ENCODE peak calls at places on chromosome 22, in four cellular contexts. D is Peyer's patch, Z is astrocyte, T is OCI-LY7. M is an unnamed sample.
A peak's percentile ranks its signal among the peaks of the same experiment; 100 is the strongest.

GRCh38 chr22:37033605-37034430 is 14.3 kb downstream of the MPST start:
- DNase-seq in D (peak; percentile 74), Z (no peak), T (no peak), M (no peak)

GRCh38 chr22:42347281-42347824 is 76.9 kb upstream of the TCF20 start:
- DNase-seq in D (no peak), T (no peak), Z (no peak), M (no peak)

GRCh38 chr22:50553310-50553709 is 7.6 kb downstream of the KLHDC7B start:
- DNase-seq in D (no peak), T (no peak), Z (no peak), M (no peak)

GRCh38 chr22:46447906-46448669 is 89.3 kb downstream of the CELSR1 start:
- DNase-seq in D (no peak), T (no peak), Z (no peak), M (peak; percentile 35)

GRCh38 chr22:20810645-20811044 is 36.7 kb downstream of the SERPIND1 start:
- DNase-seq in T (no peak), D (peak; percentile 11), Z (no peak), M (no peak)

GRCh38 chr22:49052023-49052538 is 775.6 kb downstream of the BRD1 start:
- DNase-seq in D (no peak), T (no peak), Z (peak; percentile 2), M (peak; percentile 84)

GRCh38 chr22:28542980-28543621 is 136.5 kb downstream of the TTC28 start:
- DNase-seq in D (no peak), T (no peak), Z (no peak), M (no peak)

GRCh38 chr22:39301926-39302325 is 17.5 kb downstream of the RPL3 start:
- DNase-seq in Z (no peak), T (no peak), D (no peak), M (peak; percentile 67)

GRCh38 chr22:45877036-45877380 is 100.0 kb downstream of the WNT7B start:
- DNase-seq in D (no peak), Z (no peak), T (no peak), M (no peak)

GRCh38 chr22:32052259-32052658 is 9.2 kb downstream of the SLC5A1 start:
- DNase-seq in Z (no peak), D (peak; percentile 58), T (no peak), M (no peak)

GRCh38 chr22:46579751-46580449 is 40.3 kb upstream of the GRAMD4 start:
- DNase-seq in T (no peak), Z (no peak), D (peak; percentile 45), M (peak; percentile 50)

GRCh38 chr22:48891688-48892380 is 935.8 kb downstream of the BRD1 start:
- DNase-seq in Z (no peak), D (no peak), T (no peak), M (no peak)

GRCh38 chr22:39348909-39349505 is 784 bp upstream of the SYNGR1 start:
- DNase-seq in Z (no peak), D (peak; percentile 66), T (no peak), M (no peak)

DNA sequence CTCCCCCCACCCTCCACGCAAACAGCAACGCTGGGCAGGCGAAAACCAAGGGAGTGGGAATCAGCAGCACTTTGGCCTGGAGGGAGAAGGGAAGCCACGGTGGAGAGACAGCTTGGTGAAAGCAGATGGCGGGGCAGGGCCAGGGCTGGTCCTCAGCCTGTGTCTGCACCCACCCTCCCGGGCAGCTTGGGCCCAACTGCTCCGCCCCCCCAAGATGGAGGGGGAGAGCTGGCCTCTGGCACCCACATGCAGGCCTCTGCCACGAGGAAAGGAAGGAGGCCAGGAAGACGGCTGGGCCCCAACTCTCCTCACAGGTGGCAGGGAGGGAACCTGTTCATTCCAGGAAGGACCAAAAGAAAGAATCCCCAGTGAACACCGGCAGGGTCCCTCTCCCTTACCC is 17.9 kb downstream of the MAFF start:
- DNase-seq in D (no peak), T (no peak), Z (no peak), M (peak; percentile 64)
- H3K4me1 ChIP-seq in D (peaks cover 4% of the 10 kb centered on the region), T (peaks cover 18% of the 10 kb centered on the region), Z (peaks cover 30% of the 10 kb centered on the region), M (peaks cover 9% of the 10 kb centered on the region)

GRCh38 chr22:18987765-18988164 is 51.7 kb upstream of the PRODH start:
- DNase-seq in Z (no peak), D (no peak), T (no peak), M (peak; percentile 86)
- TF ChIP-seq CTCF in Z (peak; percentile 36), D (no peak), T (no peak), M (peak; percentile 75)

DNA sequence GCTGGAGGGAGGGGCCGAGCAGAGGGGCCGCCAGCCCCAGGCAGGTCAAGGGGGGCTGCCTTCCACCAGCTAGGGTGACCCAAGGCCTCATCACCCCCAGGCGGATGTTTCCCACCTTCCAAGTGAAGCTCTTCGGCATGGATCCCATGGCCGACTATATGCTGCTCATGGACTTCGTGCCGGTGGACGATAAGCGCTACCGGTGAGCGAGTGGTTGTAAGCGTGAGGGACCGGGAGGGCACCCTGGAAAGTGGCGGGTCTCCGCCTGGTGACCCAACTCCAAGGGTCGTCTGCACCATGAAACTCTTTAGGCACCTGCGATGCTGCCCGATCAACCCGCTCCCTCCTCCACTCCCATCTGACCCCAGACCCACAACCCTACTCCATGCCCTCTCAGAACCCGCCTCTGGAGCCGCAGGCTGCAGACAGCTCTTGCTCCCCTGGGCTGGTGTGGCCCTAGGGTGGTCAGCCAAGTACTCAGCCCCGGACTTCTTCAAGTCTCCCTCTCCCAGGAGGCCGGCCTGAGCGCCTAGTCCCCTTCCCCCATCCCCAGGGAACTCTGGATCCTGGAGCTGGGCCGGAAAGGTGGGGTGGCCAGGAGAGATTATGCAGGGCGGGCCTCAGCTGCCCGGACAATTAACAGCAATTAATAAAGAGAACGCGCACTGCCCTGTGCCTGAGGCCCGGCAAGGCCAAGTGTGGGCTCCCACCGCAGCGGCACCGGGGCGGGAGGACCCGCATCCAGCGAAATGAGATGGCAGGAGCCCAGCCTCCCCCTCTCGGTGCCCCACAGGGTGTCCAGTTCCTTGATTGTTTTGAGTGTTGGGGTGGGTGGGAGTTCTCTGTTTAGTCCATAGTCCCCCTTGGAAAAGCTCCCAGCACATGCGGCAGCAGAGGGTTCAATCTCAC is 2.8 kb downstream of the TBX1 start:
- DNase-seq in D (no peak), T (no peak), Z (no peak), M (no peak)
- H3K4me3 ChIP-seq in D (no peak overlapping the region), T (no peak overlapping the region), Z (no peak overlapping the region), M (no peak overlapping the region)

DNA sequence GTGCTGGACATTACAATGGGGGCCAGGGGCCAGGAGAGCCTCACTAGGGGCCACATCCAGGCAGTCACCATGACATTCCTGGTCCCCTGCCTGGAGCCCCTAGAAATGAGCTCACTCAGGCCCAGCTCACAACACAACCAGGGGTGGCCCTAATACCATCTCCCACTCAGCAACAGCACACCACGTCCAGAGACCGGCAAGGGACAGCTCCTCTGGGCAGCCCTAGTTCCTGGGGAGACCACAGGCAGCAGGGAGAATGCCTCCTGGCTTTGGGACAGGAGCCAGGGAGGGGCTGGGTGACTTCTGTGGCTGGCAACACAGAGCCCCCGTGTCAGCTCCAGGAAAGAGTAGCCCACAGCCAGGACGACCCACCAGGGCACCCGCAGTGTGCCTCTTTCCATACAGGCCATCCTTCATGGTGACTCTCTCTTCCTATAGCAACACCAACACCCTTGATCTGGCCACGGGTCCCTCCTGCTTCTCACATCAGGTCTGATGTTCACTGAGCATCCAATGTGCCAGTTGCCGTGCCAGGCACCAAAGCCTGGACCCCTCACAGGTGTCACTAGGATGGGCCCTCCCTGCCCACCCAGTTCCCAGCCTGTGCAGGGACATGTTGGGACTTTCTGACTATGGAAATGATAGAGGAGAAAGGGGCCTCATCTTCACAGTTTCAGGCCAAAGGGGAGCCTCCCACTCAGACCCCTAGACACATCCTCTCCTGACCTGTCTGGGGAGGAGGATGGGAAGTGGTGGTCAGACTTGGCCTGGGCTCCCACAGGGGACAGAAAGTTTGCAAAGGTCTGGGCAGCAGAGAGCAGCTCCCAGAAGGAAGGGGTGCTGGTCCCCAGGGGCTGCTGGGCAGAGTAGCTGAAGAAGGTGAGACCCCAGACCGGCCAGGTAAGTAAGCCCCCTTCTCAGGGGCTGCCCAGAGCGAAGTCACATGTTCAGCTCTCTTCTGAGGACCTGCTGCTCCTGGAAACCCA is 43.2 kb downstream of the IGLL5 start:
- DNase-seq in T (no peak), D (no peak), Z (no peak), M (no peak)
- H3K4me1 ChIP-seq in T (peaks cover 98% of the 10 kb centered on the region), D (peaks cover 44% of the 10 kb centered on the region), Z (peaks cover 5% of the 10 kb centered on the region), M (peaks cover 5% of the 10 kb centered on the region)

M was measured in endodermal cell.